ENCODE peak calls at places on chromosomes 2 and 18, in nine cellular contexts. One of them, this sample, is unnamed.

GRCh38 chr2:8575810-8576423 is 105.9 kb upstream of the ID2 start:
- DNase-seq in upper lobe of right lung: no peak
- DNase-seq in endothelial cell of umbilical vein: no peak
- DNase-seq in astrocyte: no peak
- DNase-seq in foreskin fibroblast: no peak
- DNase-seq in neural progenitor cell: no peak
- DNase-seq in HFF-Myc: no peak
- DNase-seq in HCT116: no peak
- DNase-seq in AG04449: no peak
- DNase-seq in this sample: no peak

GRCh38 chr18:76177160-76177559 is 317.9 kb downstream of the ZNF516 start:
- DNase-seq in upper lobe of right lung: no peak
- DNase-seq in endothelial cell of umbilical vein: no peak
- DNase-seq in astrocyte: no peak
- DNase-seq in foreskin fibroblast: no peak
- DNase-seq in neural progenitor cell: no peak
- DNase-seq in HFF-Myc: no peak
- DNase-seq in HCT116: no peak
- DNase-seq in AG04449: no peak
- DNase-seq in this sample: no peak

GRCh38 chr2:69138247-69138754 is 125.3 kb downstream of the ANTXR1 start:
- DNase-seq in upper lobe of right lung: no peak
- DNase-seq in endothelial cell of umbilical vein: peak; percentile 35
- DNase-seq in astrocyte: peak; percentile 90
- DNase-seq in foreskin fibroblast: peak; percentile 74
- DNase-seq in neural progenitor cell: no peak
- DNase-seq in HFF-Myc: no peak
- DNase-seq in HCT116: peak; percentile 15
- DNase-seq in AG04449: peak; percentile 34
- DNase-seq in this sample: peak; percentile 35

GRCh38 chr2:27752551-27753237 is 18.8 kb upstream of the MRPL33 start:
- DNase-seq in upper lobe of right lung: no peak
- DNase-seq in endothelial cell of umbilical vein: no peak
- DNase-seq in astrocyte: no peak
- DNase-seq in foreskin fibroblast: no peak
- DNase-seq in neural progenitor cell: peak; percentile 39
- DNase-seq in HFF-Myc: no peak
- DNase-seq in HCT116: no peak
- DNase-seq in AG04449: no peak
- DNase-seq in this sample: peak; percentile 84

GRCh38 chr2:28995765-28996164 is 14.7 kb downstream of the TOGARAM2 start:
- DNase-seq in upper lobe of right lung: no peak
- DNase-seq in endothelial cell of umbilical vein: no peak
- DNase-seq in astrocyte: no peak
- DNase-seq in foreskin fibroblast: no peak
- DNase-seq in neural progenitor cell: no peak
- DNase-seq in HFF-Myc: no peak
- DNase-seq in HCT116: no peak
- DNase-seq in AG04449: no peak
- DNase-seq in this sample: no peak

GRCh38 chr2:167013227-167013626 is 124.9 kb downstream of the XIRP2 start:
- DNase-seq in upper lobe of right lung: no peak
- DNase-seq in endothelial cell of umbilical vein: no peak
- DNase-seq in astrocyte: peak; percentile 52
- DNase-seq in foreskin fibroblast: no peak
- DNase-seq in neural progenitor cell: no peak
- DNase-seq in HFF-Myc: no peak
- DNase-seq in HCT116: no peak
- DNase-seq in AG04449: no peak
- DNase-seq in this sample: no peak

GRCh38 chr18:55316615-55317184 is 271.3 kb downstream of the TCF4 start:
- DNase-seq in upper lobe of right lung: no peak
- DNase-seq in endothelial cell of umbilical vein: no peak
- DNase-seq in astrocyte: no peak
- DNase-seq in foreskin fibroblast: peak; percentile 28
- DNase-seq in neural progenitor cell: no peak
- DNase-seq in HFF-Myc: no peak
- DNase-seq in HCT116: no peak
- DNase-seq in AG04449: no peak
- DNase-seq in this sample: no peak

GRCh38 chr2:181371782-181372292 is 85.3 kb upstream of the ITGA4 start:
- DNase-seq in upper lobe of right lung: no peak
- DNase-seq in endothelial cell of umbilical vein: peak; percentile 53
- DNase-seq in astrocyte: peak; percentile 84
- DNase-seq in foreskin fibroblast: peak; percentile 68
- DNase-seq in neural progenitor cell: no peak
- DNase-seq in HFF-Myc: peak; percentile 38
- DNase-seq in HCT116: no peak
- DNase-seq in AG04449: peak; percentile 24
- DNase-seq in this sample: no peak

GRCh38 chr2:136448435-136448834 is 316.9 kb upstream of the THSD7B start:
- DNase-seq in upper lobe of right lung: no peak
- DNase-seq in endothelial cell of umbilical vein: no peak
- DNase-seq in astrocyte: no peak
- DNase-seq in foreskin fibroblast: no peak
- DNase-seq in neural progenitor cell: no peak
- DNase-seq in HFF-Myc: no peak
- DNase-seq in HCT116: no peak
- DNase-seq in AG04449: no peak
- DNase-seq in this sample: peak; percentile 71

GRCh38 chr2:29326926-29327325 is 211.7 kb downstream of the CLIP4 start:
- DNase-seq in upper lobe of right lung: no peak
- DNase-seq in endothelial cell of umbilical vein: no peak
- DNase-seq in astrocyte: peak; percentile 82
- DNase-seq in foreskin fibroblast: no peak
- DNase-seq in neural progenitor cell: no peak
- DNase-seq in HFF-Myc: no peak
- DNase-seq in HCT116: no peak
- DNase-seq in AG04449: no peak
- DNase-seq in this sample: no peak

GRCh38 chr2:141557329-141558098 is 573.3 kb downstream of the LRP1B start:
- DNase-seq in upper lobe of right lung: no peak
- DNase-seq in endothelial cell of umbilical vein: peak; percentile 45
- DNase-seq in astrocyte: peak; percentile 99
- DNase-seq in foreskin fibroblast: peak; percentile 78
- DNase-seq in neural progenitor cell: no peak
- DNase-seq in HFF-Myc: peak; percentile 32
- DNase-seq in HCT116: no peak
- DNase-seq in AG04449: peak; percentile 90
- DNase-seq in this sample: no peak

GRCh38 chr18:34097312-34097711 is 127.4 kb downstream of the NOL4 start:
- DNase-seq in upper lobe of right lung: no peak
- DNase-seq in endothelial cell of umbilical vein: no peak
- DNase-seq in astrocyte: no peak
- DNase-seq in foreskin fibroblast: peak; percentile 39
- DNase-seq in neural progenitor cell: no peak
- DNase-seq in HFF-Myc: no peak
- DNase-seq in HCT116: no peak
- DNase-seq in AG04449: no peak
- DNase-seq in this sample: no peak

GRCh38 chr18:68847219-68847860 is 49.5 kb downstream of the CCDC102B start:
- DNase-seq in upper lobe of right lung: no peak
- DNase-seq in endothelial cell of umbilical vein: peak; percentile 64
- DNase-seq in astrocyte: peak; percentile 8
- DNase-seq in foreskin fibroblast: peak; percentile 56
- DNase-seq in neural progenitor cell: peak; percentile 24
- DNase-seq in HFF-Myc: no peak
- DNase-seq in HCT116: peak; percentile 19
- DNase-seq in AG04449: no peak
- DNase-seq in this sample: no peak

GRCh38 chr2:10405441-10405840 is 42.7 kb downstream of the ODC1 start:
- DNase-seq in upper lobe of right lung: peak; percentile 78
- DNase-seq in endothelial cell of umbilical vein: peak; percentile 86
- DNase-seq in astrocyte: peak; percentile 94
- DNase-seq in foreskin fibroblast: peak; percentile 97
- DNase-seq in neural progenitor cell: no peak
- DNase-seq in HFF-Myc: peak; percentile 88
- DNase-seq in HCT116: no peak
- DNase-seq in AG04449: peak; percentile 73
- DNase-seq in this sample: no peak

GRCh38 chr2:106107509-106108131 is 86.5 kb downstream of the UXS1 start:
- DNase-seq in upper lobe of right lung: no peak
- DNase-seq in endothelial cell of umbilical vein: no peak
- DNase-seq in astrocyte: peak; percentile 44
- DNase-seq in foreskin fibroblast: peak; percentile 35
- DNase-seq in neural progenitor cell: no peak
- DNase-seq in HFF-Myc: no peak
- DNase-seq in HCT116: no peak
- DNase-seq in AG04449: peak; percentile 31
- DNase-seq in this sample: no peak

GRCh38 chr2:106106627-106107508 is 87.2 kb downstream of the UXS1 start:
- DNase-seq in upper lobe of right lung: no peak
- DNase-seq in endothelial cell of umbilical vein: no peak
- DNase-seq in astrocyte: no peak
- DNase-seq in foreskin fibroblast: no peak
- DNase-seq in neural progenitor cell: no peak
- DNase-seq in HFF-Myc: no peak
- DNase-seq in HCT116: no peak
- DNase-seq in AG04449: no peak
- DNase-seq in this sample: no peak

GRCh38 chr2:106109675-106110074 is 84.4 kb downstream of the UXS1 start:
- DNase-seq in upper lobe of right lung: no peak
- DNase-seq in endothelial cell of umbilical vein: no peak
- DNase-seq in astrocyte: no peak
- DNase-seq in foreskin fibroblast: no peak
- DNase-seq in neural progenitor cell: no peak
- DNase-seq in HFF-Myc: no peak
- DNase-seq in HCT116: no peak
- DNase-seq in AG04449: no peak
- DNase-seq in this sample: no peak

GRCh38 chr2:106108791-106109190 is 85.3 kb downstream of the UXS1 start:
- DNase-seq in upper lobe of right lung: no peak
- DNase-seq in endothelial cell of umbilical vein: no peak
- DNase-seq in astrocyte: no peak
- DNase-seq in foreskin fibroblast: no peak
- DNase-seq in neural progenitor cell: no peak
- DNase-seq in HFF-Myc: no peak
- DNase-seq in HCT116: no peak
- DNase-seq in AG04449: no peak
- DNase-seq in this sample: no peak

GRCh38 chr2:106108351-106108750 is 85.8 kb downstream of the UXS1 start:
- DNase-seq in upper lobe of right lung: no peak
- DNase-seq in endothelial cell of umbilical vein: peak; percentile 19
- DNase-seq in astrocyte: no peak
- DNase-seq in foreskin fibroblast: peak; percentile 61
- DNase-seq in neural progenitor cell: peak; percentile 10
- DNase-seq in HFF-Myc: no peak
- DNase-seq in HCT116: no peak
- DNase-seq in AG04449: no peak
- DNase-seq in this sample: no peak
- TF ChIP-seq CTCF in upper lobe of right lung: peak; percentile 15
- TF ChIP-seq CTCF in endothelial cell of umbilical vein: no peak
- TF ChIP-seq CTCF in astrocyte: no peak
- TF ChIP-seq CTCF in foreskin fibroblast: peak; percentile 50
- TF ChIP-seq CTCF in neural progenitor cell: peak; percentile 13
- TF ChIP-seq CTCF in HFF-Myc: peak; percentile 22
- TF ChIP-seq CTCF in HCT116: peak; percentile 19
- TF ChIP-seq CTCF in AG04449: peak; percentile 51
- TF ChIP-seq CTCF in this sample: peak; percentile 48

GRCh38 chr18:3037423-3037915 is 24.5 kb upstream of the LPIN2 start:
- DNase-seq in upper lobe of right lung: no peak
- DNase-seq in endothelial cell of umbilical vein: peak; percentile 76
- DNase-seq in astrocyte: peak; percentile 54
- DNase-seq in foreskin fibroblast: peak; percentile 80
- DNase-seq in neural progenitor cell: no peak
- DNase-seq in HFF-Myc: peak; percentile 21
- DNase-seq in HCT116: peak; percentile 24
- DNase-seq in AG04449: no peak
- DNase-seq in this sample: peak; percentile 18
- H3K4me3 ChIP-seq in upper lobe of right lung: no peak overlapping the region
- H3K4me3 ChIP-seq in endothelial cell of umbilical vein: no peak overlapping the region
- H3K4me3 ChIP-seq in astrocyte: no peak overlapping the region
- H3K4me3 ChIP-seq in foreskin fibroblast: no peak overlapping the region
- H3K4me3 ChIP-seq in neural progenitor cell: no peak overlapping the region
- H3K4me3 ChIP-seq in HFF-Myc: no peak overlapping the region
- H3K4me3 ChIP-seq in HCT116: no peak overlapping the region
- H3K4me3 ChIP-seq in AG04449: no peak overlapping the region
- H3K4me3 ChIP-seq in this sample: no peak overlapping the region

DNA sequence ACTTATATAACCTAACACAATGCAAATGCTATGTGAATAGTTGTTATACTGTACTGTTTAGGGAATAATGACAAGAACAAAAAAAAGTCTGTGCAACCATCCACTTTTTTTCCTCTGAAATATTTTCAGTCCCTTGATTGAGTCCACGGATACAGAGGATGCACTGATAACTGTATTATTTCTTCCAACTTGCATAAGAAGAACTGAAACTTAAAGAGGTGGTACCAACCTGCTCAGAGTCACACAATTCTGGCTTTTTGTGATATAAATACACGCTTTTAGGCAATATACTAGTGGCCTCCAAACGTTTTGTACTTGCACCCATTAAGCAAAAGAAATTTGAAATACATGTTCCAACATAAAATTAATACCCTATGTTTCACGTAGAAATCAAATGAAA is 1.3 kb downstream of the SMC6 start:
- DNase-seq in upper lobe of right lung: no peak
- DNase-seq in endothelial cell of umbilical vein: peak; percentile 18
- DNase-seq in astrocyte: no peak
- DNase-seq in foreskin fibroblast: no peak
- DNase-seq in neural progenitor cell: no peak
- DNase-seq in HFF-Myc: no peak
- DNase-seq in HCT116: no peak
- DNase-seq in AG04449: no peak
- DNase-seq in this sample: no peak
- TF ChIP-seq CTCF in upper lobe of right lung: no peak
- TF ChIP-seq CTCF in endothelial cell of umbilical vein: no peak
- TF ChIP-seq CTCF in astrocyte: no peak
- TF ChIP-seq CTCF in foreskin fibroblast: no peak
- TF ChIP-seq CTCF in neural progenitor cell: no peak
- TF ChIP-seq CTCF in HFF-Myc: no peak
- TF ChIP-seq CTCF in HCT116: no peak
- TF ChIP-seq CTCF in AG04449: no peak
- TF ChIP-seq CTCF in this sample: no peak

GRCh38 chr2:197911667-197912066 is 107.3 kb downstream of the PLCL1 start:
- DNase-seq in upper lobe of right lung: no peak
- DNase-seq in endothelial cell of umbilical vein: no peak
- DNase-seq in astrocyte: no peak
- DNase-seq in foreskin fibroblast: no peak
- DNase-seq in neural progenitor cell: peak; percentile 38
- DNase-seq in HFF-Myc: no peak
- DNase-seq in HCT116: no peak
- DNase-seq in AG04449: no peak
- DNase-seq in this sample: peak; percentile 48

GRCh38 chr2:197909377-197909776 is 105.0 kb downstream of the PLCL1 start:
- DNase-seq in upper lobe of right lung: no peak
- DNase-seq in endothelial cell of umbilical vein: peak; percentile 34
- DNase-seq in astrocyte: peak; percentile 91
- DNase-seq in foreskin fibroblast: peak; percentile 87
- DNase-seq in neural progenitor cell: no peak
- DNase-seq in HFF-Myc: peak; percentile 12
- DNase-seq in HCT116: peak; percentile 6
- DNase-seq in AG04449: peak; percentile 80
- DNase-seq in this sample: no peak

GRCh38 chr2:197908940-197909339 is 104.5 kb downstream of the PLCL1 start:
- DNase-seq in upper lobe of right lung: no peak
- DNase-seq in endothelial cell of umbilical vein: no peak
- DNase-seq in astrocyte: peak; percentile 72
- DNase-seq in foreskin fibroblast: no peak
- DNase-seq in neural progenitor cell: no peak
- DNase-seq in HFF-Myc: no peak
- DNase-seq in HCT116: no peak
- DNase-seq in AG04449: no peak
- DNase-seq in this sample: no peak

GRCh38 chr2:197904446-197904845 is 100.1 kb downstream of the PLCL1 start:
- DNase-seq in upper lobe of right lung: no peak
- DNase-seq in endothelial cell of umbilical vein: no peak
- DNase-seq in astrocyte: no peak
- DNase-seq in foreskin fibroblast: no peak
- DNase-seq in neural progenitor cell: no peak
- DNase-seq in HFF-Myc: no peak
- DNase-seq in HCT116: no peak
- DNase-seq in AG04449: no peak
- DNase-seq in this sample: no peak

GRCh38 chr2:197908191-197908590 is 103.8 kb downstream of the PLCL1 start:
- DNase-seq in upper lobe of right lung: no peak
- DNase-seq in endothelial cell of umbilical vein: no peak
- DNase-seq in astrocyte: no peak
- DNase-seq in foreskin fibroblast: no peak
- DNase-seq in neural progenitor cell: no peak
- DNase-seq in HFF-Myc: no peak
- DNase-seq in HCT116: no peak
- DNase-seq in AG04449: no peak
- DNase-seq in this sample: no peak
- H3K4me3 ChIP-seq in upper lobe of right lung: no peak overlapping the region
- H3K4me3 ChIP-seq in endothelial cell of umbilical vein: no peak overlapping the region
- H3K4me3 ChIP-seq in astrocyte: no peak overlapping the region
- H3K4me3 ChIP-seq in foreskin fibroblast: no peak overlapping the region
- H3K4me3 ChIP-seq in neural progenitor cell: no peak overlapping the region
- H3K4me3 ChIP-seq in HFF-Myc: no peak overlapping the region
- H3K4me3 ChIP-seq in HCT116: no peak overlapping the region
- H3K4me3 ChIP-seq in AG04449: no peak overlapping the region
- H3K4me3 ChIP-seq in this sample: no peak overlapping the region

This sample was measured in endodermal cell.